ENCODE peak calls at places on chromosome 6, in four cellular contexts. O is brain microvascular endothelial cell, H is substantia nigra, Y is transverse colon. J is an unnamed sample.

GRCh38 chr6:107033136-107033535 is 5.1 kb downstream of the MTRES1 start:
- DNase-seq in O (no peak), H (no peak), Y (no peak), J (no peak)

GRCh38 chr6:143368426-143368825 is 82.1 kb downstream of the ADAT2 start:
- DNase-seq in O (peak), H (no peak), Y (no peak), J (no peak)

GRCh38 chr6:31615748-31616147 is 714 bp downstream of the AIF1 start:
- DNase-seq in O (no peak), H (no peak), Y (no peak), J (no peak)

GRCh38 chr6:150452642-150453243 is 83.9 kb downstream of the IYD start:
- DNase-seq in O (no peak), H (no peak), Y (no peak), J (peak)

GRCh38 chr6:48134246-48134645 is 23.2 kb upstream of the PTCHD4 start:
- DNase-seq in O (no peak), H (no peak), Y (no peak), J (no peak)

GRCh38 chr6:148440877-148441453 is 98.3 kb downstream of the SASH1 start:
- DNase-seq in O (peak), H (no peak), Y (peak), J (peak)

GRCh38 chr6:23611776-23612381 is 514.1 kb upstream of the NRSN1 start:
- DNase-seq in O (no peak), H (no peak), Y (no peak), J (no peak)

GRCh38 chr6:21189721-21190120 is 403.8 kb upstream of the SOX4 start:
- DNase-seq in O (no peak), H (no peak), Y (no peak), J (no peak)

GRCh38 chr6:158226655-158227512 is 58.7 kb downstream of the GTF2H5 start:
- DNase-seq in O (no peak), H (no peak), Y (peak), J (no peak)

GRCh38 chr6:138454976-138455706 is 44.2 kb downstream of the NHSL1 start:
- DNase-seq in O (no peak), H (no peak), Y (peak), J (peak)

GRCh38 chr6:157761926-157762325 is 61.1 kb upstream of the SNX9 start:
- DNase-seq in O (no peak), H (no peak), Y (no peak), J (no peak)

GRCh38 chr6:152147269-152147668 is 339.8 kb downstream of the ESR1 start:
- DNase-seq in O (no peak), H (no peak), Y (no peak), J (no peak)

J was measured in lung microvascular endothelial cell.